ENCODE peak calls at places on chromosomes 7 and 10, in six cellular contexts. T, M, Z, I, X and H are unnamed samples.

GRCh38 chr10:86392723-86393094 is 26.1 kb upstream of the GRID1 start:
- DNase-seq in T (no peak), X (no peak), I (no peak), M (no peak), Z (no peak), H (no peak)

GRCh38 chr7:27765856-27766255 is 25.9 kb downstream of the TAX1BP1 start:
- DNase-seq in M (no peak), T (no peak), I (no peak), Z (no peak), X (peak; percentile 10), H (no peak)

GRCh38 chr10:117204316-117204715 is 7.0 kb downstream of the KCNK18 start:
- DNase-seq in Z (no peak), T (no peak), I (no peak), M (no peak), X (no peak), H (no peak)

GRCh38 chr7:150978136-150978789 is at the start of gene KCNH2:
- DNase-seq in I (no peak), Z (peak; percentile 73), X (no peak), T (no peak), M (no peak), H (peak; percentile 98)

GRCh38 chr7:85021090-85021704 is 165.7 kb downstream of the SEMA3D start:
- DNase-seq in I (peak; percentile 56), Z (no peak), X (peak; percentile 12), T (no peak), M (peak; percentile 33), H (no peak)

GRCh38 chr10:5254488-5254887 is 57.9 kb downstream of the AKR1C4 start:
- DNase-seq in Z (no peak), T (no peak), I (no peak), X (no peak), M (no peak), H (no peak)

GRCh38 chr7:46150202-46150601 is 229.1 kb upstream of the IGFBP3 start:
- DNase-seq in I (no peak), M (no peak), Z (no peak), X (no peak), T (no peak), H (no peak)

GRCh38 chr7:150990416-150991186 is at the start of gene NOS3:
- DNase-seq in Z (no peak), I (no peak), M (peak; percentile 24), X (no peak), T (no peak), H (no peak)

GRCh38 chr7:16778479-16778878 is 24.9 kb downstream of the TSPAN13 start:
- DNase-seq in X (no peak), T (no peak), I (no peak), M (no peak), Z (no peak), H (no peak)

GRCh38 chr7:125504848-125505247 is 575.2 kb upstream of the POT1 start:
- DNase-seq in Z (no peak), M (no peak), T (no peak), I (no peak), X (no peak), H (no peak)

GRCh38 chr7:35865287-35865686 is 64.4 kb downstream of the SEPTIN7 start:
- DNase-seq in M (no peak), X (no peak), T (no peak), Z (no peak), I (no peak), H (no peak)

GRCh38 chr7:435518-436366 is 83.9 kb downstream of the PDGFA start:
- DNase-seq in M (peak; percentile 49), X (no peak), I (no peak), T (peak; percentile 12), Z (no peak), H (no peak)

GRCh38 chr10:79005126-79005820 is 63.5 kb upstream of the ZMIZ1 start:
- DNase-seq in I (no peak), T (no peak), Z (no peak), M (no peak), X (no peak), H (no peak)

GRCh38 chr7:155371884-155372781 is 74.5 kb downstream of the INSIG1 start:
- DNase-seq in X (no peak), M (no peak), T (no peak), I (peak; percentile 46), Z (peak; percentile 36), H (no peak)

GRCh38 chr10:103661198-103661950 is 167.9 kb downstream of the NEURL1 start:
- DNase-seq in Z (no peak), I (peak; percentile 84), T (no peak), X (peak; percentile 92), M (peak; percentile 83), H (no peak)

GRCh38 chr7:138668946-138669345 is 32.2 kb downstream of the SVOPL start:
- DNase-seq in I (no peak), T (no peak), X (no peak), M (no peak), Z (no peak), H (no peak)

GRCh38 chr10:70512149-70512611 is 33.6 kb downstream of the PALD1 start:
- DNase-seq in X (peak; percentile 60), T (no peak), I (peak; percentile 9), Z (peak; percentile 25), M (no peak), H (no peak)

GRCh38 chr10:132884041-132884440 is 58.3 kb downstream of the CFAP46 start:
- DNase-seq in M (no peak), X (no peak), I (no peak), Z (no peak), T (no peak), H (no peak)

GRCh38 chr7:64037095-64037494 is 8.1 kb upstream of the ZNF727 start:
- DNase-seq in Z (no peak), T (no peak), I (no peak), X (no peak), M (no peak), H (no peak)

GRCh38 chr7:138244606-138245005 is 168.3 kb downstream of the AKR1D1 start:
- DNase-seq in X (no peak), T (no peak), M (no peak), Z (no peak), I (no peak), H (no peak)